ENCODE peak calls at places on chromosomes 2 and 18, in nine cellular contexts. One of them, this sample, is unnamed.

GRCh38 chr2:111704246-111704645 is 179.7 kb downstream of the ANAPC1 start:
- DNase-seq in right cardiac atrium: no peak
- DNase-seq in CD8-positive, alpha-beta memory T cell: no peak
- DNase-seq in adrenal gland: no peak
- DNase-seq in A549: peak
- DNase-seq in dorsolateral prefrontal cortex: no peak
- DNase-seq in AG04450: peak
- DNase-seq in mammary epithelial cell: peak
- DNase-seq in heart left ventricle: no peak
- DNase-seq in this sample: no peak

GRCh38 chr2:211823886-211824479 is 714.6 kb downstream of the ERBB4 start:
- DNase-seq in right cardiac atrium: no peak
- DNase-seq in CD8-positive, alpha-beta memory T cell: no peak
- DNase-seq in adrenal gland: no peak
- DNase-seq in A549: no peak
- DNase-seq in dorsolateral prefrontal cortex: no peak
- DNase-seq in AG04450: no peak
- DNase-seq in mammary epithelial cell: no peak
- DNase-seq in heart left ventricle: no peak
- DNase-seq in this sample: no peak

GRCh38 chr18:49743296-49743567 is 70.1 kb downstream of the ACAA2 start:
- DNase-seq in right cardiac atrium: no peak
- DNase-seq in CD8-positive, alpha-beta memory T cell: no peak
- DNase-seq in adrenal gland: no peak
- DNase-seq in A549: no peak
- DNase-seq in dorsolateral prefrontal cortex: no peak
- DNase-seq in AG04450: no peak
- DNase-seq in mammary epithelial cell: no peak
- DNase-seq in heart left ventricle: no peak
- DNase-seq in this sample: no peak

GRCh38 chr2:218400167-218400929 is 680 bp downstream of the CTDSP1 start:
- DNase-seq in right cardiac atrium: peak
- DNase-seq in CD8-positive, alpha-beta memory T cell: peak
- DNase-seq in adrenal gland: peak
- DNase-seq in A549: no peak
- DNase-seq in dorsolateral prefrontal cortex: no peak
- DNase-seq in AG04450: no peak
- DNase-seq in mammary epithelial cell: peak
- DNase-seq in heart left ventricle: peak
- DNase-seq in this sample: no peak

GRCh38 chr18:57534535-57534934 is 52.0 kb downstream of the FECH start:
- DNase-seq in right cardiac atrium: no peak
- DNase-seq in CD8-positive, alpha-beta memory T cell: no peak
- DNase-seq in adrenal gland: no peak
- DNase-seq in A549: no peak
- DNase-seq in dorsolateral prefrontal cortex: no peak
- DNase-seq in AG04450: no peak
- DNase-seq in mammary epithelial cell: no peak
- DNase-seq in heart left ventricle: no peak
- DNase-seq in this sample: no peak

GRCh38 chr2:114543106-114543806 is 100.8 kb downstream of the DPP10 start:
- DNase-seq in right cardiac atrium: peak
- DNase-seq in CD8-positive, alpha-beta memory T cell: no peak
- DNase-seq in adrenal gland: peak
- DNase-seq in A549: peak
- DNase-seq in dorsolateral prefrontal cortex: no peak
- DNase-seq in AG04450: no peak
- DNase-seq in mammary epithelial cell: no peak
- DNase-seq in heart left ventricle: peak
- DNase-seq in this sample: peak

GRCh38 chr18:10010611-10011015 is 96.8 kb downstream of the VAPA start:
- DNase-seq in right cardiac atrium: peak
- DNase-seq in CD8-positive, alpha-beta memory T cell: no peak
- DNase-seq in adrenal gland: peak
- DNase-seq in A549: peak
- DNase-seq in dorsolateral prefrontal cortex: no peak
- DNase-seq in AG04450: peak
- DNase-seq in mammary epithelial cell: peak
- DNase-seq in heart left ventricle: peak
- DNase-seq in this sample: peak

GRCh38 chr2:216799873-216800421 is 59.9 kb downstream of the TNP1 start:
- DNase-seq in right cardiac atrium: no peak
- DNase-seq in CD8-positive, alpha-beta memory T cell: no peak
- DNase-seq in adrenal gland: peak
- DNase-seq in A549: no peak
- DNase-seq in dorsolateral prefrontal cortex: no peak
- DNase-seq in AG04450: peak
- DNase-seq in mammary epithelial cell: no peak
- DNase-seq in heart left ventricle: no peak
- DNase-seq in this sample: no peak

GRCh38 chr2:100237770-100238169 is 84.5 kb downstream of the LONRF2 start:
- DNase-seq in right cardiac atrium: no peak
- DNase-seq in CD8-positive, alpha-beta memory T cell: no peak
- DNase-seq in adrenal gland: no peak
- DNase-seq in A549: no peak
- DNase-seq in dorsolateral prefrontal cortex: no peak
- DNase-seq in AG04450: no peak
- DNase-seq in mammary epithelial cell: no peak
- DNase-seq in heart left ventricle: no peak
- DNase-seq in this sample: peak

GRCh38 chr2:207484444-207485391 is 45.0 kb upstream of the CREB1 start:
- DNase-seq in right cardiac atrium: no peak
- DNase-seq in CD8-positive, alpha-beta memory T cell: no peak
- DNase-seq in adrenal gland: no peak
- DNase-seq in A549: no peak
- DNase-seq in dorsolateral prefrontal cortex: no peak
- DNase-seq in AG04450: no peak
- DNase-seq in mammary epithelial cell: no peak
- DNase-seq in heart left ventricle: no peak
- DNase-seq in this sample: no peak

GRCh38 chr2:1826188-1826905 is 82.0 kb upstream of the PXDN start:
- DNase-seq in right cardiac atrium: no peak
- DNase-seq in CD8-positive, alpha-beta memory T cell: no peak
- DNase-seq in adrenal gland: no peak
- DNase-seq in A549: no peak
- DNase-seq in dorsolateral prefrontal cortex: no peak
- DNase-seq in AG04450: no peak
- DNase-seq in mammary epithelial cell: no peak
- DNase-seq in heart left ventricle: no peak
- DNase-seq in this sample: no peak
- H3K27ac ChIP-seq in right cardiac atrium: no peak
- H3K27ac ChIP-seq in CD8-positive, alpha-beta memory T cell: no peak
- H3K27ac ChIP-seq in adrenal gland: no peak
- H3K27ac ChIP-seq in A549: no peak
- H3K27ac ChIP-seq in dorsolateral prefrontal cortex: no peak
- H3K27ac ChIP-seq in AG04450: no peak
- H3K27ac ChIP-seq in mammary epithelial cell: no peak
- H3K27ac ChIP-seq in heart left ventricle: no peak
- H3K27ac ChIP-seq in this sample: no peak

DNA sequence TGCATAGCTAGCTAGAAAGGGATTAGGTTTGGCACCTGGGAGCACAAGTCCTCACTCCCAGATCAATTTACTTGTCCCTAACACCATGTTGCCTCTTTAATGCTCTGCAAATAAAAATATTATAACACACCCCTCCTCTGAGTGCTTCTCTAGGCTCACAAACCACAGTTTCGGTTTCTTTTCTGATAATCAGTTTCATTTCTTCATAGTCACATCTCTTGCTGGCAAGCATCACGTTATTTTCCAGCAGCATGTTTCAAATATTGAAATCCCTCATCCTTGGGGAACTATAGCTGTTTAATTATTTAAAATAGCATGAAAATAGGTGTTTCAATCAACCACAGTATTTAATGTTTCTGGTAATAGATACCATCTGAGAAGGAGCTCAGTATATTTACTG is 13.9 kb upstream of the SMCHD1 start:
- DNase-seq in right cardiac atrium: no peak
- DNase-seq in CD8-positive, alpha-beta memory T cell: peak
- DNase-seq in adrenal gland: no peak
- DNase-seq in A549: no peak
- DNase-seq in dorsolateral prefrontal cortex: no peak
- DNase-seq in AG04450: no peak
- DNase-seq in mammary epithelial cell: no peak
- DNase-seq in heart left ventricle: no peak
- DNase-seq in this sample: no peak
- H3K4me3 ChIP-seq in right cardiac atrium: peak
- H3K4me3 ChIP-seq in CD8-positive, alpha-beta memory T cell: peak
- H3K4me3 ChIP-seq in adrenal gland: no peak
- H3K4me3 ChIP-seq in A549: no peak
- H3K4me3 ChIP-seq in dorsolateral prefrontal cortex: no peak
- H3K4me3 ChIP-seq in AG04450: no peak
- H3K4me3 ChIP-seq in mammary epithelial cell: no peak
- H3K4me3 ChIP-seq in heart left ventricle: peak
- H3K4me3 ChIP-seq in this sample: peak

GRCh38 chr2:204611017-204611631 is 65.8 kb downstream of the PARD3B start:
- DNase-seq in right cardiac atrium: no peak
- DNase-seq in CD8-positive, alpha-beta memory T cell: no peak
- DNase-seq in adrenal gland: no peak
- DNase-seq in A549: no peak
- DNase-seq in dorsolateral prefrontal cortex: no peak
- DNase-seq in AG04450: no peak
- DNase-seq in mammary epithelial cell: no peak
- DNase-seq in heart left ventricle: no peak
- DNase-seq in this sample: no peak
- H3K27ac ChIP-seq in right cardiac atrium: no peak
- H3K27ac ChIP-seq in CD8-positive, alpha-beta memory T cell: no peak
- H3K27ac ChIP-seq in adrenal gland: no peak
- H3K27ac ChIP-seq in A549: no peak
- H3K27ac ChIP-seq in dorsolateral prefrontal cortex: no peak
- H3K27ac ChIP-seq in AG04450: no peak
- H3K27ac ChIP-seq in mammary epithelial cell: no peak
- H3K27ac ChIP-seq in heart left ventricle: no peak
- H3K27ac ChIP-seq in this sample: no peak

GRCh38 chr2:42721898-42722297 is 42.0 kb downstream of the OXER1 start:
- DNase-seq in right cardiac atrium: no peak
- DNase-seq in CD8-positive, alpha-beta memory T cell: no peak
- DNase-seq in adrenal gland: no peak
- DNase-seq in A549: no peak
- DNase-seq in dorsolateral prefrontal cortex: no peak
- DNase-seq in AG04450: no peak
- DNase-seq in mammary epithelial cell: no peak
- DNase-seq in heart left ventricle: no peak
- DNase-seq in this sample: no peak

GRCh38 chr2:42725657-42726056 is 38.3 kb downstream of the OXER1 start:
- DNase-seq in right cardiac atrium: no peak
- DNase-seq in CD8-positive, alpha-beta memory T cell: no peak
- DNase-seq in adrenal gland: no peak
- DNase-seq in A549: no peak
- DNase-seq in dorsolateral prefrontal cortex: no peak
- DNase-seq in AG04450: no peak
- DNase-seq in mammary epithelial cell: no peak
- DNase-seq in heart left ventricle: no peak
- DNase-seq in this sample: no peak

GRCh38 chr2:42726680-42727079 is 37.3 kb downstream of the OXER1 start:
- DNase-seq in right cardiac atrium: no peak
- DNase-seq in CD8-positive, alpha-beta memory T cell: no peak
- DNase-seq in adrenal gland: no peak
- DNase-seq in A549: no peak
- DNase-seq in dorsolateral prefrontal cortex: no peak
- DNase-seq in AG04450: no peak
- DNase-seq in mammary epithelial cell: no peak
- DNase-seq in heart left ventricle: no peak
- DNase-seq in this sample: no peak

GRCh38 chr2:42723465-42723864 is 40.5 kb downstream of the OXER1 start:
- DNase-seq in right cardiac atrium: no peak
- DNase-seq in CD8-positive, alpha-beta memory T cell: no peak
- DNase-seq in adrenal gland: no peak
- DNase-seq in A549: no peak
- DNase-seq in dorsolateral prefrontal cortex: no peak
- DNase-seq in AG04450: no peak
- DNase-seq in mammary epithelial cell: no peak
- DNase-seq in heart left ventricle: no peak
- DNase-seq in this sample: no peak

GRCh38 chr2:42722328-42723190 is 41.4 kb downstream of the OXER1 start:
- DNase-seq in right cardiac atrium: peak
- DNase-seq in CD8-positive, alpha-beta memory T cell: no peak
- DNase-seq in adrenal gland: peak
- DNase-seq in A549: peak
- DNase-seq in dorsolateral prefrontal cortex: no peak
- DNase-seq in AG04450: peak
- DNase-seq in mammary epithelial cell: peak
- DNase-seq in heart left ventricle: peak
- DNase-seq in this sample: peak
- H3K4me3 ChIP-seq in right cardiac atrium: no peak
- H3K4me3 ChIP-seq in CD8-positive, alpha-beta memory T cell: no peak
- H3K4me3 ChIP-seq in adrenal gland: no peak
- H3K4me3 ChIP-seq in A549: no peak
- H3K4me3 ChIP-seq in dorsolateral prefrontal cortex: no peak
- H3K4me3 ChIP-seq in AG04450: no peak
- H3K4me3 ChIP-seq in mammary epithelial cell: no peak
- H3K4me3 ChIP-seq in heart left ventricle: no peak
- H3K4me3 ChIP-seq in this sample: no peak

DNA sequence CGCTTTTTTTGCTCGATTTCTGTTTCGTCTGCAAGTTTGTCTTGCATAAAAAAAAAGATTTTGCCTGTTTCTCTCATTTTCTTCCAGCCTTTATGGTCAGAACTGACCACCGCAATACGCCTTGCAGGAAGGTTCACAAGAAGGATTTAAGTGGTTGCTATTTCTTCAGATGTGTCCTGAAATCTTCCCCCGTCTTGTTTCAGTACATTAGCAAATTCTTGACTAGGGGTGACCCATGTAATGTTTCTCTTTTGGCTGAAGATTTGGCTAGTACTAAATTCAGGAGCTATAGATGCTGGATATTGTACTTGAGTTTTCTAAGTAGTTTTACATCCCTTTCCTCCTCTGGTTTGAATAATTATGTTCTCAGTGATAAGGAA is 2.5 kb downstream of the PHLPP1 start:
- DNase-seq in right cardiac atrium: no peak
- DNase-seq in CD8-positive, alpha-beta memory T cell: no peak
- DNase-seq in adrenal gland: no peak
- DNase-seq in A549: peak
- DNase-seq in dorsolateral prefrontal cortex: no peak
- DNase-seq in AG04450: no peak
- DNase-seq in mammary epithelial cell: peak
- DNase-seq in heart left ventricle: no peak
- DNase-seq in this sample: no peak
- H3K27ac ChIP-seq in right cardiac atrium: no peak
- H3K27ac ChIP-seq in CD8-positive, alpha-beta memory T cell: no peak
- H3K27ac ChIP-seq in adrenal gland: peak
- H3K27ac ChIP-seq in A549: peak
- H3K27ac ChIP-seq in dorsolateral prefrontal cortex: peak
- H3K27ac ChIP-seq in AG04450: no peak
- H3K27ac ChIP-seq in mammary epithelial cell: peak
- H3K27ac ChIP-seq in heart left ventricle: no peak
- H3K27ac ChIP-seq in this sample: peak

GRCh38 chr2:172021074-172021931 is 21.6 kb downstream of the METAP1D start:
- DNase-seq in right cardiac atrium: no peak
- DNase-seq in CD8-positive, alpha-beta memory T cell: no peak
- DNase-seq in adrenal gland: no peak
- DNase-seq in A549: peak
- DNase-seq in dorsolateral prefrontal cortex: no peak
- DNase-seq in AG04450: no peak
- DNase-seq in mammary epithelial cell: no peak
- DNase-seq in heart left ventricle: no peak
- DNase-seq in this sample: no peak
- H3K4me3 ChIP-seq in right cardiac atrium: no peak
- H3K4me3 ChIP-seq in CD8-positive, alpha-beta memory T cell: no peak
- H3K4me3 ChIP-seq in adrenal gland: no peak
- H3K4me3 ChIP-seq in A549: no peak
- H3K4me3 ChIP-seq in dorsolateral prefrontal cortex: no peak
- H3K4me3 ChIP-seq in AG04450: no peak
- H3K4me3 ChIP-seq in mammary epithelial cell: no peak
- H3K4me3 ChIP-seq in heart left ventricle: peak
- H3K4me3 ChIP-seq in this sample: no peak

This sample was measured in right atrium auricular region.